ENCODE peak calls at places on chromosome 15, in seven cellular contexts. Y, L, S, W, K, E and B are unnamed samples.
A peak's percentile ranks its signal among the peaks of the same experiment; 100 is the strongest.

GRCh38 chr15:95486224-95486623 is 844.3 kb upstream of the NR2F2 start:
- DNase-seq in W (no peak), L (no peak), S (no peak), E (no peak), Y (no peak), K (no peak), B (no peak)

GRCh38 chr15:39685999-39686613 is 96.5 kb downstream of the FSIP1 start:
- DNase-seq in S (peak; percentile 65), K (peak; percentile 5), L (peak; percentile 3), Y (peak; percentile 64), W (peak; percentile 44), E (peak; percentile 61), B (no peak)

GRCh38 chr15:70704166-70704565 is 59.2 kb downstream of the UACA start:
- DNase-seq in K (no peak), L (no peak), W (peak; percentile 2), S (no peak), E (no peak), Y (no peak), B (no peak)

GRCh38 chr15:70615435-70616310 is 147.7 kb downstream of the UACA start:
- DNase-seq in K (no peak), E (no peak), Y (no peak), L (no peak), S (no peak), W (no peak), B (no peak)

GRCh38 chr15:59014068-59014467 is 26.6 kb downstream of the RNF111 start:
- DNase-seq in Y (no peak), W (no peak), L (no peak), K (no peak), E (no peak), S (no peak), B (no peak)

GRCh38 chr15:57146394-57147140 is 228.1 kb downstream of the TCF12 start:
- DNase-seq in S (peak; percentile 26), Y (peak; percentile 73), K (no peak), W (peak; percentile 61), L (no peak), E (peak; percentile 57), B (no peak)

GRCh38 chr15:63226155-63226883 is 36.9 kb downstream of the RAB8B start:
- DNase-seq in E (no peak), W (no peak), K (no peak), Y (no peak), L (no peak), S (no peak), B (no peak)

GRCh38 chr15:57578288-57578900 is 13.3 kb upstream of the MYZAP start:
- DNase-seq in Y (no peak), L (no peak), S (peak; percentile 42), W (no peak), E (no peak), K (no peak), B (no peak)

GRCh38 chr15:45399381-45400212 is 21.3 kb upstream of the GATM start:
- DNase-seq in W (peak; percentile 63), S (peak; percentile 82), L (no peak), Y (peak; percentile 53), K (no peak), E (peak; percentile 68), B (no peak)

GRCh38 chr15:62618432-62618831 is 424.1 kb upstream of the TPM1 start:
- DNase-seq in W (no peak), L (no peak), S (no peak), Y (peak; percentile 79), K (no peak), E (peak; percentile 89), B (peak; percentile 6)

GRCh38 chr15:29968099-29968892 is 114.5 kb upstream of the GOLGA8J start:
- DNase-seq in W (peak; percentile 21), Y (no peak), E (no peak), K (no peak), L (no peak), S (no peak), B (no peak)

GRCh38 chr15:39270976-39271375 is 309.9 kb upstream of the THBS1 start:
- DNase-seq in Y (peak; percentile 88), L (no peak), E (peak; percentile 98), S (no peak), W (no peak), K (no peak), B (peak; percentile 11)

GRCh38 chr15:27847775-27848710 is 251.1 kb downstream of the OCA2 start:
- DNase-seq in Y (no peak), W (peak; percentile 5), K (no peak), E (no peak), L (no peak), S (no peak), B (no peak)

GRCh38 chr15:48049736-48050135 is 71.1 kb upstream of the SLC24A5 start:
- DNase-seq in K (no peak), S (no peak), W (no peak), Y (no peak), E (no peak), L (no peak), B (no peak)

GRCh38 chr15:89374116-89375004 is 39.7 kb upstream of the POLG start:
- DNase-seq in W (no peak), Y (no peak), K (no peak), E (no peak), L (no peak), S (no peak), B (no peak)

GRCh38 chr15:39801641-39802309 is 19.1 kb upstream of the FSIP1 start:
- DNase-seq in K (no peak), L (no peak), S (peak; percentile 42), Y (no peak), E (no peak), W (peak; percentile 12), B (peak; percentile 35)

GRCh38 chr15:45863881-45864580 is 229.2 kb downstream of the SQOR start:
- DNase-seq in E (peak; percentile 50), Y (no peak), S (peak; percentile 28), W (no peak), L (no peak), K (no peak), B (no peak)

GRCh38 chr15:51223771-51224229 is 114.6 kb downstream of the CYP19A1 start:
- DNase-seq in L (no peak), K (no peak), Y (peak; percentile 77), W (no peak), S (peak; percentile 16), E (peak; percentile 95), B (no peak)

GRCh38 chr15:100733786-100734185 is 131.4 kb downstream of the ASB7 start:
- DNase-seq in Y (peak; percentile 40), S (peak; percentile 34), E (peak; percentile 65), K (no peak), L (no peak), W (no peak), B (no peak)

GRCh38 chr15:68205949-68206539 is 912 bp upstream of the CALML4 start:
- DNase-seq in W (no peak), E (no peak), S (no peak), K (no peak), Y (no peak), L (no peak), B (no peak)

GRCh38 chr15:71515375-71516186 is 294.8 kb upstream of the NR2E3 start:
- DNase-seq in K (no peak), Y (no peak), W (no peak), E (peak; percentile 33), L (no peak), S (peak; percentile 84), B (no peak)

GRCh38 chr15:26376243-26376642 is 396.6 kb downstream of the GABRB3 start:
- DNase-seq in S (no peak), K (no peak), E (no peak), L (no peak), Y (no peak), W (no peak), B (no peak)

GRCh38 chr15:44102675-44103254 is 92.3 kb downstream of the FRMD5 start:
- DNase-seq in W (peak; percentile 40), Y (peak; percentile 99), S (peak; percentile 39), L (no peak), E (peak; percentile 99), K (no peak), B (no peak)

GRCh38 chr15:52733696-52734255 is 54.6 kb upstream of the ATOSA start:
- DNase-seq in L (no peak), W (no peak), K (no peak), S (no peak), E (no peak), Y (peak; percentile 7), B (no peak)

GRCh38 chr15:58115692-58116091 is 22.5 kb upstream of the AQP9 start:
- DNase-seq in Y (peak; percentile 4), W (no peak), E (peak; percentile 11), K (no peak), S (no peak), L (no peak), B (peak; percentile 4)

GRCh38 chr15:93088200-93088980 is 621 bp downstream of the RGMA start:
- DNase-seq in E (peak; percentile 26), K (peak; percentile 16), L (no peak), Y (no peak), S (no peak), W (peak; percentile 61), B (peak; percentile 58)

GRCh38 chr15:81293728-81294500 is 30.0 kb downstream of the STARD5 start:
- DNase-seq in W (no peak), K (peak; percentile 70), E (no peak), S (no peak), L (peak; percentile 63), Y (no peak), B (no peak)

GRCh38 chr15:32867313-32867626 is 149.5 kb downstream of the GREM1 start:
- DNase-seq in K (no peak), L (no peak), W (no peak), Y (peak; percentile 86), E (peak; percentile 95), S (peak; percentile 35), B (no peak)

GRCh38 chr15:85543741-85544155 is 163.3 kb downstream of the AKAP13 start:
- DNase-seq in L (peak; percentile 0), K (peak; percentile 5), S (no peak), Y (no peak), E (no peak), W (peak; percentile 13), B (no peak)

GRCh38 chr15:46857103-46857502 is 860.2 kb upstream of the SEMA6D start:
- DNase-seq in S (no peak), W (peak; percentile 25), E (no peak), L (no peak), K (no peak), Y (no peak), B (no peak)

GRCh38 chr15:55253580-55253979 is 36.0 kb downstream of the RAB27A start:
- DNase-seq in Y (peak; percentile 83), L (no peak), K (no peak), W (no peak), E (peak; percentile 80), S (no peak), B (no peak)

GRCh38 chr15:22918056-22918455 is 62.1 kb downstream of the CYFIP1 start:
- DNase-seq in Y (peak; percentile 34), K (no peak), W (no peak), E (peak; percentile 84), L (no peak), S (no peak), B (peak; percentile 29)

GRCh38 chr15:59165726-59166125 is 40.9 kb upstream of the LDHAL6B start:
- DNase-seq in Y (no peak), K (no peak), E (no peak), W (no peak), S (peak; percentile 41), L (no peak), B (no peak)

GRCh38 chr15:31292391-31293020 is 34.1 kb upstream of the KLF13 start:
- DNase-seq in Y (no peak), E (peak; percentile 88), S (no peak), L (no peak), W (no peak), K (no peak), B (no peak)

GRCh38 chr15:70854669-70854976 is 666 bp upstream of the LARP6 start:
- DNase-seq in S (peak; percentile 24), W (no peak), K (no peak), L (no peak), E (peak; percentile 50), Y (no peak), B (no peak)

GRCh38 chr15:25391971-25392733 is 46.7 kb downstream of the UBE3A start:
- DNase-seq in W (no peak), L (no peak), K (no peak), E (peak; percentile 52), S (no peak), Y (peak; percentile 70), B (no peak)

GRCh38 chr15:35777016-35777415 is 231.1 kb upstream of the DPH6 start:
- DNase-seq in K (no peak), L (no peak), W (no peak), E (no peak), S (no peak), Y (no peak), B (no peak)